ENCODE peak calls at places on chromosomes 2 and 18, in nine cellular contexts. Y, F, A, X, O, P, W, B and Q are unnamed samples.

GRCh38 chr2:5330961-5331360 is 361.2 kb upstream of the SOX11 start:
- DNase-seq in Y (no peak), F (no peak), A (no peak), X (no peak), O (no peak), P (no peak), W (no peak), B (no peak), Q (no peak)

GRCh38 chr2:99680946-99681345 is 191.1 kb upstream of the REV1 start:
- DNase-seq in Y (no peak), F (peak), A (peak), X (peak), O (no peak), P (no peak), W (no peak), B (no peak), Q (no peak)

GRCh38 chr2:40448476-40449079 is 3.3 kb downstream of the SLC8A1 start:
- DNase-seq in Y (no peak), F (peak), A (peak), X (peak), O (no peak), P (no peak), W (peak), B (no peak), Q (peak)

GRCh38 chr2:28391564-28392296 is 928 bp upstream of the FOSL2 start:
- DNase-seq in Y (peak), F (peak), A (peak), X (peak), O (peak), P (peak), W (no peak), B (peak), Q (peak)

GRCh38 chr2:170873035-170873692 is 55.9 kb upstream of the GORASP2 start:
- DNase-seq in Y (peak), F (peak), A (peak), X (peak), O (peak), P (peak), W (peak), B (peak), Q (peak)

GRCh38 chr2:216170362-216170761 is 61.2 kb downstream of the XRCC5 start:
- DNase-seq in Y (no peak), F (no peak), A (no peak), X (peak), O (no peak), P (no peak), W (no peak), B (no peak), Q (no peak)

GRCh38 chr2:172094319-172095145 is 8.2 kb downstream of the DLX2 start:
- DNase-seq in Y (no peak), F (no peak), A (no peak), X (peak), O (no peak), P (no peak), W (no peak), B (peak), Q (peak)

GRCh38 chr2:127074936-127075335 is 32.0 kb downstream of the BIN1 start:
- DNase-seq in Y (no peak), F (no peak), A (no peak), X (no peak), O (no peak), P (no peak), W (no peak), B (no peak), Q (no peak)

GRCh38 chr2:233468047-233468745 is 98.4 kb downstream of the USP40 start:
- DNase-seq in Y (peak), F (no peak), A (no peak), X (no peak), O (no peak), P (no peak), W (no peak), B (peak), Q (no peak)

GRCh38 chr18:58580623-58581022 is 48.3 kb downstream of the ALPK2 start:
- DNase-seq in Y (no peak), F (peak), A (no peak), X (no peak), O (no peak), P (no peak), W (no peak), B (no peak), Q (no peak)

GRCh38 chr2:10162586-10163497 is 40.3 kb downstream of the RRM2 start:
- DNase-seq in Y (no peak), F (no peak), A (no peak), X (peak), O (no peak), P (no peak), W (peak), B (no peak), Q (peak)

GRCh38 chr2:39994151-39994550 is 215.1 kb upstream of the THUMPD2 start:
- DNase-seq in Y (no peak), F (peak), A (peak), X (no peak), O (no peak), P (no peak), W (no peak), B (no peak), Q (no peak)

GRCh38 chr2:188522517-188522916 is 230.8 kb downstream of the GULP1 start:
- DNase-seq in Y (no peak), F (peak), A (no peak), X (no peak), O (no peak), P (no peak), W (no peak), B (no peak), Q (no peak)

GRCh38 chr2:128868686-128869551 is 550.3 kb upstream of the HS6ST1 start:
- DNase-seq in Y (no peak), F (no peak), A (no peak), X (no peak), O (no peak), P (no peak), W (no peak), B (no peak), Q (no peak)

GRCh38 chr2:175836361-175836760 is 165.7 kb downstream of the LNPK start:
- DNase-seq in Y (no peak), F (no peak), A (no peak), X (no peak), O (no peak), P (no peak), W (no peak), B (no peak), Q (no peak)

GRCh38 chr2:219001577-219002394 is 8.6 kb upstream of the CRYBA2 start:
- DNase-seq in Y (no peak), F (no peak), A (no peak), X (no peak), O (no peak), P (peak), W (no peak), B (no peak), Q (no peak)
- H3K4me3 ChIP-seq in Y (no peak), F (no peak), A (no peak), X (no peak), O (peak), P (no peak), W (peak), B (peak), Q (no peak)

DNA sequence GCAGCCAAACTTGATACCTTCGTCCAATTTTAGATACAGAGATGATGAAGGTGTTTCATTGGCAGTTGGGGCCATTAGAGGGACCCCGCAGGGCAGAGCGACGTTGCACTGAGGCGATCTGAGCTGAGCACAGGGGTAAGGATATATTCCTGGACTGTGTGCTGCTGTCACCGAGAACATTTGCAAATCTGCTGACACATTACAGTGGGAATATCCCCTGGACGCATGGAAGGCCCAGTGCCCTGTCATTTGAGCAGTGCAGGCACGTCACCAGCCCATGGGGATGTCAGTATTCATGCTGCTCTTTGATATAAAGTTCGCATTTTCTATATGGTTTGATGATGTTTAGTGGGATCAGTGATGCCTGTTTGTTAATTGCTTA is 10.4 kb upstream of the MMADHC start:
- DNase-seq in Y (no peak), F (peak), A (peak), X (no peak), O (no peak), P (no peak), W (no peak), B (no peak), Q (no peak)
- H3K4me3 ChIP-seq in Y (peak), F (peak), A (peak), X (no peak), O (peak), P (no peak), W (peak), B (no peak), Q (no peak)

GRCh38 chr18:55508637-55509036 is 79.4 kb downstream of the TCF4 start:
- DNase-seq in Y (no peak), F (no peak), A (no peak), X (no peak), O (no peak), P (no peak), W (no peak), B (no peak), Q (no peak)

GRCh38 chr18:55513199-55513598 is 74.8 kb downstream of the TCF4 start:
- DNase-seq in Y (no peak), F (no peak), A (no peak), X (no peak), O (no peak), P (no peak), W (no peak), B (no peak), Q (no peak)

GRCh38 chr18:55511277-55511676 is 76.7 kb downstream of the TCF4 start:
- DNase-seq in Y (no peak), F (no peak), A (no peak), X (no peak), O (no peak), P (no peak), W (no peak), B (no peak), Q (no peak)

GRCh38 chr18:55510809-55511208 is 77.2 kb downstream of the TCF4 start:
- DNase-seq in Y (no peak), F (peak), A (peak), X (no peak), O (no peak), P (peak), W (no peak), B (no peak), Q (no peak)

GRCh38 chr18:55509631-55510372 is 78.2 kb downstream of the TCF4 start:
- DNase-seq in Y (no peak), F (peak), A (peak), X (no peak), O (no peak), P (no peak), W (no peak), B (no peak), Q (no peak)
- H3K4me3 ChIP-seq in Y (peak), F (peak), A (peak), X (no peak), O (peak), P (no peak), W (peak), B (no peak), Q (no peak)

DNA sequence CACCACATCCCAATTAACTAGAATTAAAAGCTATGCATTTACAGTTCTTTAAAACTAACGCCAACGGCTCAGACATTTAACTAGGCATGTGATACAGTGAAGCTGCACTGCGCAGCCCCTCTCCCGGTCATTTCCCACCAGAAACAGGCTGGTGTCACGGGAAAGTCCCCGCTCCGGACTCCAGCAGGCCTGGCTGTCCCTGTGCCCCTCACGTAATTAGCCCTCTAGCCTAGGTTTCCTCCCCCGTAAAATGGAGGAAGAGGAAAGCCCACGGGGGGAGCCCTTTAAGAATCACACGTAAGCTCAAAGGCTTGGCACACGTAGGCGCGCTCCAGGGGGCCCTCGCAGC is 47.9 kb downstream of the KCNIP3 start:
- DNase-seq in Y (no peak), F (no peak), A (no peak), X (no peak), O (no peak), P (no peak), W (no peak), B (peak), Q (no peak)
- H3K4me3 ChIP-seq in Y (peak), F (no peak), A (peak), X (no peak), O (peak), P (no peak), W (peak), B (peak), Q (no peak)

GRCh38 chr2:31349160-31349559 is 65.4 kb downstream of the XDH start:
- DNase-seq in Y (no peak), F (no peak), A (no peak), X (no peak), O (no peak), P (no peak), W (no peak), B (no peak), Q (no peak)
- H3K4me3 ChIP-seq in Y (no peak), F (no peak), A (no peak), X (no peak), O (no peak), P (no peak), W (no peak), B (no peak), Q (no peak)